ENCODE peak calls at places on chromosomes 16 and 17, in eight cellular contexts. One of them, this sample, is unnamed.

GRCh38 chr17:3400008-3400407 is 1.8 kb upstream of the OR1E1 start:
- DNase-seq in osteoblast: no peak
- DNase-seq in naive B cell: no peak
- DNase-seq in Kasumi-1: no peak
- DNase-seq in foreskin keratinocyte: peak; percentile 7
- DNase-seq in testis: no peak
- DNase-seq in SW 1271: no peak
- DNase-seq in germinal center: no peak
- DNase-seq in this sample: no peak

GRCh38 chr17:66468241-66469087 is 166.1 kb downstream of the PRKCA start:
- DNase-seq in osteoblast: no peak
- DNase-seq in naive B cell: no peak
- DNase-seq in Kasumi-1: peak; percentile 100
- DNase-seq in foreskin keratinocyte: peak; percentile 95
- DNase-seq in testis: peak; percentile 64
- DNase-seq in SW 1271: peak; percentile 60
- DNase-seq in germinal center: no peak
- DNase-seq in this sample: no peak

GRCh38 chr17:49987290-49987585 is 7.8 kb downstream of the DLX3 start:
- DNase-seq in osteoblast: peak; percentile 76
- DNase-seq in naive B cell: no peak
- DNase-seq in Kasumi-1: no peak
- DNase-seq in foreskin keratinocyte: no peak
- DNase-seq in testis: no peak
- DNase-seq in SW 1271: no peak
- DNase-seq in germinal center: no peak
- DNase-seq in this sample: no peak

GRCh38 chr16:11676799-11677198 is 8.5 kb downstream of the SNN start:
- DNase-seq in osteoblast: no peak
- DNase-seq in naive B cell: no peak
- DNase-seq in Kasumi-1: no peak
- DNase-seq in foreskin keratinocyte: peak; percentile 72
- DNase-seq in testis: no peak
- DNase-seq in SW 1271: no peak
- DNase-seq in germinal center: no peak
- DNase-seq in this sample: no peak

GRCh38 chr16:16037521-16037920 is 88.1 kb downstream of the ABCC1 start:
- DNase-seq in osteoblast: no peak
- DNase-seq in naive B cell: no peak
- DNase-seq in Kasumi-1: no peak
- DNase-seq in foreskin keratinocyte: no peak
- DNase-seq in testis: no peak
- DNase-seq in SW 1271: no peak
- DNase-seq in germinal center: no peak
- DNase-seq in this sample: no peak

GRCh38 chr17:16197276-16197675 is 18.1 kb downstream of the NCOR1 start:
- DNase-seq in osteoblast: no peak
- DNase-seq in naive B cell: no peak
- DNase-seq in Kasumi-1: no peak
- DNase-seq in foreskin keratinocyte: no peak
- DNase-seq in testis: no peak
- DNase-seq in SW 1271: no peak
- DNase-seq in germinal center: no peak
- DNase-seq in this sample: no peak

GRCh38 chr17:28646039-28646754 is 1.2 kb upstream of the BLTP2 start:
- DNase-seq in osteoblast: no peak
- DNase-seq in naive B cell: no peak
- DNase-seq in Kasumi-1: no peak
- DNase-seq in foreskin keratinocyte: no peak
- DNase-seq in testis: peak; percentile 74
- DNase-seq in SW 1271: no peak
- DNase-seq in germinal center: no peak
- DNase-seq in this sample: no peak

GRCh38 chr16:4976611-4977145 is 18.5 kb downstream of the SEC14L5 start:
- DNase-seq in osteoblast: no peak
- DNase-seq in naive B cell: no peak
- DNase-seq in Kasumi-1: no peak
- DNase-seq in foreskin keratinocyte: no peak
- DNase-seq in testis: no peak
- DNase-seq in SW 1271: no peak
- DNase-seq in germinal center: no peak
- DNase-seq in this sample: no peak

GRCh38 chr16:57528499-57529323 is 7.7 kb downstream of the CCDC102A start:
- DNase-seq in osteoblast: peak; percentile 76
- DNase-seq in naive B cell: no peak
- DNase-seq in Kasumi-1: no peak
- DNase-seq in foreskin keratinocyte: no peak
- DNase-seq in testis: peak; percentile 64
- DNase-seq in SW 1271: no peak
- DNase-seq in germinal center: no peak
- DNase-seq in this sample: no peak

GRCh38 chr17:73822371-73822770 is 178.1 kb upstream of the SDK2 start:
- DNase-seq in osteoblast: no peak
- DNase-seq in naive B cell: no peak
- DNase-seq in Kasumi-1: no peak
- DNase-seq in foreskin keratinocyte: no peak
- DNase-seq in testis: no peak
- DNase-seq in SW 1271: no peak
- DNase-seq in germinal center: no peak
- DNase-seq in this sample: no peak

GRCh38 chr17:75031972-75032895 is 14.5 kb downstream of the ATP5PD start:
- DNase-seq in osteoblast: peak; percentile 96
- DNase-seq in naive B cell: peak; percentile 52
- DNase-seq in Kasumi-1: peak; percentile 80
- DNase-seq in foreskin keratinocyte: peak; percentile 48
- DNase-seq in testis: peak; percentile 80
- DNase-seq in SW 1271: peak; percentile 21
- DNase-seq in germinal center: peak; percentile 63
- DNase-seq in this sample: peak; percentile 98

GRCh38 chr16:86664518-86665318 is 86.4 kb downstream of the FOXL1 start:
- DNase-seq in osteoblast: peak; percentile 90
- DNase-seq in naive B cell: no peak
- DNase-seq in Kasumi-1: no peak
- DNase-seq in foreskin keratinocyte: peak; percentile 95
- DNase-seq in testis: no peak
- DNase-seq in SW 1271: peak; percentile 99
- DNase-seq in germinal center: no peak
- DNase-seq in this sample: no peak

GRCh38 chr16:87416826-87417471 is 24.8 kb downstream of the MAP1LC3B start:
- DNase-seq in osteoblast: peak; percentile 94
- DNase-seq in naive B cell: no peak
- DNase-seq in Kasumi-1: peak; percentile 69
- DNase-seq in foreskin keratinocyte: no peak
- DNase-seq in testis: peak; percentile 67
- DNase-seq in SW 1271: peak; percentile 57
- DNase-seq in germinal center: no peak
- DNase-seq in this sample: no peak

GRCh38 chr16:16025214-16025968 is 76.0 kb downstream of the ABCC1 start:
- DNase-seq in osteoblast: peak; percentile 96
- DNase-seq in naive B cell: no peak
- DNase-seq in Kasumi-1: no peak
- DNase-seq in foreskin keratinocyte: no peak
- DNase-seq in testis: no peak
- DNase-seq in SW 1271: no peak
- DNase-seq in germinal center: no peak
- DNase-seq in this sample: no peak

GRCh38 chr16:68445458-68445857 is 2.9 kb downstream of the SMPD3 start:
- DNase-seq in osteoblast: peak; percentile 84
- DNase-seq in naive B cell: no peak
- DNase-seq in Kasumi-1: peak; percentile 84
- DNase-seq in foreskin keratinocyte: peak; percentile 39
- DNase-seq in testis: peak; percentile 30
- DNase-seq in SW 1271: peak; percentile 51
- DNase-seq in germinal center: peak; percentile 49
- DNase-seq in this sample: peak; percentile 61

GRCh38 chr16:7268182-7268581 is 64.5 kb upstream of the RBFOX1 start:
- DNase-seq in osteoblast: peak; percentile 42
- DNase-seq in naive B cell: no peak
- DNase-seq in Kasumi-1: peak; percentile 4
- DNase-seq in foreskin keratinocyte: no peak
- DNase-seq in testis: peak; percentile 43
- DNase-seq in SW 1271: peak; percentile 6
- DNase-seq in germinal center: no peak
- DNase-seq in this sample: peak; percentile 57

GRCh38 chr16:3751878-3752277 is 34.6 kb upstream of the TRAP1 start:
- DNase-seq in osteoblast: no peak
- DNase-seq in naive B cell: no peak
- DNase-seq in Kasumi-1: no peak
- DNase-seq in foreskin keratinocyte: no peak
- DNase-seq in testis: no peak
- DNase-seq in SW 1271: no peak
- DNase-seq in germinal center: no peak
- DNase-seq in this sample: no peak

GRCh38 chr16:70520612-70521297 is 2.6 kb downstream of the COG4 start:
- DNase-seq in osteoblast: peak; percentile 82
- DNase-seq in naive B cell: no peak
- DNase-seq in Kasumi-1: peak; percentile 59
- DNase-seq in foreskin keratinocyte: peak; percentile 39
- DNase-seq in testis: no peak
- DNase-seq in SW 1271: peak; percentile 25
- DNase-seq in germinal center: no peak
- DNase-seq in this sample: no peak

GRCh38 chr17:78147315-78147998 is 1.3 kb downstream of the C17orf99 start:
- DNase-seq in osteoblast: peak; percentile 54
- DNase-seq in naive B cell: peak; percentile 91
- DNase-seq in Kasumi-1: peak; percentile 19
- DNase-seq in foreskin keratinocyte: no peak
- DNase-seq in testis: no peak
- DNase-seq in SW 1271: no peak
- DNase-seq in germinal center: peak; percentile 53
- DNase-seq in this sample: no peak

GRCh38 chr16:88013091-88013609 is 61.9 kb downstream of the BANP start:
- DNase-seq in osteoblast: peak; percentile 83
- DNase-seq in naive B cell: no peak
- DNase-seq in Kasumi-1: no peak
- DNase-seq in foreskin keratinocyte: peak; percentile 53
- DNase-seq in testis: no peak
- DNase-seq in SW 1271: no peak
- DNase-seq in germinal center: no peak
- DNase-seq in this sample: no peak

GRCh38 chr17:73100363-73100762 is 7.9 kb upstream of the SLC39A11 start:
- DNase-seq in osteoblast: no peak
- DNase-seq in naive B cell: no peak
- DNase-seq in Kasumi-1: no peak
- DNase-seq in foreskin keratinocyte: no peak
- DNase-seq in testis: no peak
- DNase-seq in SW 1271: no peak
- DNase-seq in germinal center: no peak
- DNase-seq in this sample: no peak

GRCh38 chr17:17242246-17242645 is 5.3 kb upstream of the FLCN start:
- DNase-seq in osteoblast: peak; percentile 58
- DNase-seq in naive B cell: no peak
- DNase-seq in Kasumi-1: no peak
- DNase-seq in foreskin keratinocyte: no peak
- DNase-seq in testis: no peak
- DNase-seq in SW 1271: no peak
- DNase-seq in germinal center: no peak
- DNase-seq in this sample: no peak

GRCh38 chr16:50614956-50615727 is 66.0 kb downstream of the SNX20 start:
- DNase-seq in osteoblast: no peak
- DNase-seq in naive B cell: no peak
- DNase-seq in Kasumi-1: no peak
- DNase-seq in foreskin keratinocyte: no peak
- DNase-seq in testis: no peak
- DNase-seq in SW 1271: no peak
- DNase-seq in germinal center: no peak
- DNase-seq in this sample: no peak

GRCh38 chr17:39306028-39306427 is 80.3 kb upstream of the STAC2 start:
- DNase-seq in osteoblast: no peak
- DNase-seq in naive B cell: no peak
- DNase-seq in Kasumi-1: no peak
- DNase-seq in foreskin keratinocyte: no peak
- DNase-seq in testis: peak; percentile 28
- DNase-seq in SW 1271: no peak
- DNase-seq in germinal center: no peak
- DNase-seq in this sample: no peak

GRCh38 chr17:82204831-82205719 is 7.6 kb downstream of the CCDC57 start:
- DNase-seq in osteoblast: peak; percentile 94
- DNase-seq in naive B cell: no peak
- DNase-seq in Kasumi-1: peak; percentile 70
- DNase-seq in foreskin keratinocyte: peak; percentile 81
- DNase-seq in testis: no peak
- DNase-seq in SW 1271: peak; percentile 9
- DNase-seq in germinal center: no peak
- DNase-seq in this sample: no peak

GRCh38 chr16:56691885-56692284 is 9.6 kb downstream of the MT1X start:
- DNase-seq in osteoblast: no peak
- DNase-seq in naive B cell: no peak
- DNase-seq in Kasumi-1: no peak
- DNase-seq in foreskin keratinocyte: peak; percentile 98
- DNase-seq in testis: peak; percentile 33
- DNase-seq in SW 1271: no peak
- DNase-seq in germinal center: no peak
- DNase-seq in this sample: no peak

GRCh38 chr17:76506408-76507328 is 5.4 kb upstream of the RHBDF2 start:
- DNase-seq in osteoblast: peak; percentile 97
- DNase-seq in naive B cell: peak; percentile 88
- DNase-seq in Kasumi-1: peak; percentile 84
- DNase-seq in foreskin keratinocyte: no peak
- DNase-seq in testis: peak; percentile 89
- DNase-seq in SW 1271: peak; percentile 65
- DNase-seq in germinal center: peak; percentile 84
- DNase-seq in this sample: peak; percentile 88

GRCh38 chr16:87295259-87295658 is 21.9 kb downstream of the C16orf95 start:
- DNase-seq in osteoblast: peak; percentile 22
- DNase-seq in naive B cell: no peak
- DNase-seq in Kasumi-1: peak; percentile 20
- DNase-seq in foreskin keratinocyte: peak; percentile 55
- DNase-seq in testis: no peak
- DNase-seq in SW 1271: peak; percentile 36
- DNase-seq in germinal center: peak; percentile 61
- DNase-seq in this sample: no peak

GRCh38 chr16:84508502-84508901 is 4.0 kb upstream of the MEAK7 start:
- DNase-seq in osteoblast: no peak
- DNase-seq in naive B cell: no peak
- DNase-seq in Kasumi-1: no peak
- DNase-seq in foreskin keratinocyte: no peak
- DNase-seq in testis: no peak
- DNase-seq in SW 1271: no peak
- DNase-seq in germinal center: no peak
- DNase-seq in this sample: no peak

GRCh38 chr17:67779098-67779672 is 46.1 kb upstream of the BPTF start:
- DNase-seq in osteoblast: peak; percentile 82
- DNase-seq in naive B cell: no peak
- DNase-seq in Kasumi-1: peak; percentile 53
- DNase-seq in foreskin keratinocyte: no peak
- DNase-seq in testis: peak; percentile 96
- DNase-seq in SW 1271: peak; percentile 22
- DNase-seq in germinal center: peak; percentile 57
- DNase-seq in this sample: no peak

GRCh38 chr17:48546187-48546923 is 1.4 kb upstream of the HOXB2 start:
- DNase-seq in osteoblast: no peak
- DNase-seq in naive B cell: no peak
- DNase-seq in Kasumi-1: no peak
- DNase-seq in foreskin keratinocyte: no peak
- DNase-seq in testis: no peak
- DNase-seq in SW 1271: no peak
- DNase-seq in germinal center: no peak
- DNase-seq in this sample: no peak

GRCh38 chr16:49912688-49913087 is 56.8 kb upstream of the ZNF423 start:
- DNase-seq in osteoblast: no peak
- DNase-seq in naive B cell: no peak
- DNase-seq in Kasumi-1: no peak
- DNase-seq in foreskin keratinocyte: no peak
- DNase-seq in testis: no peak
- DNase-seq in SW 1271: no peak
- DNase-seq in germinal center: no peak
- DNase-seq in this sample: no peak

GRCh38 chr17:55814377-55814776 is 63.5 kb downstream of the PCTP start:
- DNase-seq in osteoblast: no peak
- DNase-seq in naive B cell: no peak
- DNase-seq in Kasumi-1: no peak
- DNase-seq in foreskin keratinocyte: peak; percentile 2
- DNase-seq in testis: no peak
- DNase-seq in SW 1271: peak; percentile 28
- DNase-seq in germinal center: no peak
- DNase-seq in this sample: no peak

GRCh38 chr16:54633943-54634362 is 296.7 kb upstream of the IRX5 start:
- DNase-seq in osteoblast: peak; percentile 80
- DNase-seq in naive B cell: no peak
- DNase-seq in Kasumi-1: no peak
- DNase-seq in foreskin keratinocyte: no peak
- DNase-seq in testis: peak; percentile 73
- DNase-seq in SW 1271: no peak
- DNase-seq in germinal center: no peak
- DNase-seq in this sample: no peak